ENCODE peak calls at places on chromosomes 6 and 20, in four cellular contexts. I is breast epithelium, F is OCI-LY7, Y is heart right ventricle. Q is an unnamed sample.

GRCh38 chr6:143394351-143394750 is 56.1 kb downstream of the ADAT2 start:
- DNase-seq in I (no peak), F (no peak), Y (no peak), Q (no peak)

GRCh38 chr6:146345582-146345981 is 198.1 kb upstream of the RAB32 start:
- DNase-seq in I (no peak), F (no peak), Y (no peak), Q (no peak)

GRCh38 chr6:139587469-139587868 is 213.0 kb upstream of the CITED2 start:
- DNase-seq in I (no peak), F (no peak), Y (no peak), Q (no peak)

GRCh38 chr6:84033523-84034451 is at the start of gene MRAP2:
- DNase-seq in I (no peak), F (no peak), Y (no peak), Q (no peak)

GRCh38 chr20:3133156-3133555 is 26.5 kb downstream of the FASTKD5 start:
- DNase-seq in I (no peak), F (no peak), Y (no peak), Q (no peak)

GRCh38 chr6:7431594-7432390 is 42.2 kb downstream of the RIOK1 start:
- DNase-seq in I (no peak), F (no peak), Y (no peak), Q (no peak)

GRCh38 chr6:29627762-29628418 is 5.1 kb downstream of the GABBR1 start:
- DNase-seq in I (no peak), F (peak; percentile 55), Y (peak; percentile 80), Q (no peak)

GRCh38 chr20:32518593-32519366 is 66.4 kb downstream of the NOL4L start:
- DNase-seq in I (no peak), F (no peak), Y (no peak), Q (no peak)

GRCh38 chr20:1005452-1006027 is 3.4 kb upstream of the RSPO4 start:
- DNase-seq in I (no peak), F (peak; percentile 60), Y (no peak), Q (peak; percentile 60)

GRCh38 chr6:119584088-119584487 is 234.5 kb upstream of the MAN1A1 start:
- DNase-seq in I (no peak), F (no peak), Y (no peak), Q (no peak)

GRCh38 chr20:10573273-10573950 is 100.4 kb downstream of the JAG1 start:
- DNase-seq in I (no peak), F (no peak), Y (no peak), Q (no peak)

GRCh38 chr6:963456-963855 is 270.5 kb upstream of the EXOC2 start:
- DNase-seq in I (no peak), F (no peak), Y (no peak), Q (no peak)

GRCh38 chr6:968791-969190 is 275.9 kb upstream of the EXOC2 start:
- DNase-seq in I (no peak), F (no peak), Y (no peak), Q (no peak)

GRCh38 chr6:971981-972640 is 279.2 kb upstream of the EXOC2 start:
- DNase-seq in I (no peak), F (no peak), Y (no peak), Q (no peak)

DNA sequence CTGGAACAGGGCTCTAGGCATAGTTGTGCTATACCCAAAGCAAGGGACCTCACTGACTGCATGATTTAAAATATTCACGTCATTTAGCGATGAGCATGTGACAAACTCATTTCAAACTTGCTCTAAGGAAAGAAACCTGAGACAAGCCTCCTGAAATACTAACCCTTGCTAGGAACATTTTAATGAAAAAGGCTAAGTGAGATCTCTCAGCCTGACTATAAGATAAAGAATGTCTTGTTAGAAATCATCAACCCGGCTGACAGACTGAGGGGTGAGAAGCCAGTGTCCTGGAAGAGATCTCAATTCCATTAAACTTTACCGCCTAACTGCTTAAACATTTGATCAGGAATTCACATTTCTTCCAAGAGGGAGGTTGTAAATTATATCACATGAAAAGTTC is 274.7 kb upstream of the EXOC2 start:
- DNase-seq in I (no peak), F (no peak), Y (no peak), Q (no peak)
- H3K4me3 ChIP-seq in I (no peak overlapping the region), F (no peak overlapping the region), Y (no peak overlapping the region), Q (no peak overlapping the region)

GRCh38 chr6:63272397-63272796 is 47.4 kb downstream of the LGSN start:
- DNase-seq in I (no peak), F (peak; percentile 33), Y (no peak), Q (peak; percentile 50)
- TF ChIP-seq CTCF in I (peak; percentile 21), F (peak; percentile 75), Y (no peak), Q (peak; percentile 24)

DNA sequence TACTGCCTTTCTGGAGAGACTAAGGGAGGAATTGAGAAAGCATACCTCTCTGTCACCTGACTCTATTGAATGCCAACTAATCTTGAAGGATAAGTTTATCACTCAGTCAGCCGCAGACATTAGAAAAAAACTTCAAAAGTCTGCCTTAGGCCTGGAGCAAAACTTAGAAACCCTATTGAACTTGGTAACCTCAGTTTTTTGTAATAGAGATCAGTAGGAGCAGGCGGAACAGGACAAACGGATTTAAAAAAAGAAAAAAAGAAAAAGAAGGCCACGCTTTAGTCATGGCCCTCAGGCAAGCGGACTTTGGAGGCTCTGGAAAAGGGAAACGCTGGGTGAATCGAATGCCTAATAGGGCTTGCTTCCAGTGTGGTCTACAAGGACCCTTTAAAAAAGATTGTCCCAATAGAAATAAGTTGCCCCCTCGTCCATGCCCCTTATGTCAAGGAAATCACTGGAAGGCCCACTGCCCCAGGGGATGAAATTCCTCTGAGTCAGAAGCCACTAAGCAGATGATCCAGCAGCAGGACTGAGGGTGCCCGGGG is 43.1 kb upstream of the RNF182 start:
- DNase-seq in I (no peak), F (no peak), Y (no peak), Q (no peak)
- H3K4me3 ChIP-seq in I (no peak overlapping the region), F (no peak overlapping the region), Y (no peak overlapping the region), Q (no peak overlapping the region)

DNA sequence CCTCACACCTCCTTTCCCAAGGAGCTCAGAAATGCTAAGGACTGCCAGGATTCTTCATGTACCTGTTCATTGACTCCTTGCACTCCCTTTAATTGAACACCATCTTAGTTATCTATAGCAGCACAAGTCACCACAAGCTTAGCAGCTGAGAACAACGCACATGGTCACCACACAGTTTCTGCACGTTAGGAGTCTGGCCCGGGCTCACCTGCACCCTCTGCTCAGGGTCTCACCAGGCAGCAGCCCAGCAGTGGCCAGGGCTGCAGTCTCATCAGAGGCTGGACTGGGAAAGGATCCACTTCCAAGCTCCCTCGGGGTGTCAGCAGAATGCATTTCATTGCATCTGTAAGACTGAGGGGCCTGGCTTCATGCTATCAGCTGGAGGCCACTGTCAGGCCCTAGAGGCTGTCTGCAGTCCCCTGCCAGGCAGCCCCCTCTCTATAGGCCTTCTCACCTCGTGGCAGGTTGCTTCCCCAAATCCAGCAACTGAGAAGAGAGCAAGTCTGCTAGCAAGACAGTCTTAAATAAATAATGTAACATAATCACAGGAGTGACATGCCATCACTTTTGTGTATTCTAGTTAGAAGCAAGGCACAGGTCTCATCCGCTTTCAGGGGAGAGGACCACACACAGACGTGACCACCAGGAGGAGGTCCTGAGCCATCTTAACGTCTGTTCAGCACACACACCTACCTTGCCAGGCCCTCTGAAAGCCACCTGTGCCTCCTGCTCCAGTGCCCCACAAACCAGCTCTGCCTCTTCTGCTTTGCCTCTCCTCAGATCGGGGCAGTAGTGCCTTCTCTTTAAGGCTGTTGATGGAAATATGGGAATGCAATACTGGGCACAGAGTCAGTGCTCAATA is 165.2 kb upstream of the CST7 start:
- DNase-seq in I (no peak), F (peak; percentile 35), Y (no peak), Q (peak; percentile 73)
- TF ChIP-seq CTCF in I (no peak), F (peak; percentile 38), Y (no peak), Q (peak; percentile 52)

DNA sequence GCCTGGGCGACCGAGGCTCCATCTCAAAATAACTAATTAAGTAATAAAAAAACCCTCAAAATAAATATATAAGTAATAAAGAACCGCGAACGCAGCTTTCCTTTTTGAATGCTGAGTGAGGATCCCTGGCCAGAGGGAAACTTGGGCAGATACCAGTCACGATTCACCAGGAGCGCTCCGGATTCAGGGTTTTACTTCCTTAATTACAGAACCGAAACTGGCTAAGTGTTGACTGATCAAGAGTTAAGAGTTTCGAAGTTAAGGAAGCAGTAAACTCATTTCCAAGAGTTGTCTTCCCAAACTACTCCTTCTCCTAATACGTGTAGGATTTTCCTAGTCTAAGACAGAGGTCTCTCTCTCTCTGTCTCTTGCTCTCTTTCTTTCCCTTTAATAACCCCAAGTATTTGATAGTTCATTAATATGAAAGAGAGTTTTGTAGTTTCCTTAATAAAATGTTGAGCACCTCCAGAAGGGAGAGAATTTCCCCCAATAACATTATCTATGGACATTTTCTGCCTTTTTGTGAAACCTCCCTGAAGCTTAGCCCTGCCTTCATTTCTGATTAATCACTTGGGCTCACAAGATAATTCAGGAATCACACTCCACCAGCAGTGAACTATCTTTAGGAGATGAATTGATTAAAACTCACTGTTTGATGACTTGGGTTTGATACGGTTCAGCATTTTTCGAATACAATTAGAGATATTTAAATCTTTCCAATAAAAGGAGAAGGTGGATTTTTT is 61.5 kb upstream of the ZNF217 start:
- DNase-seq in I (peak; percentile 60), F (peak; percentile 50), Y (no peak), Q (peak; percentile 62)
- H3K4me3 ChIP-seq in I (peak overlapping the region; percentile 13), F (peak overlapping the region; percentile 42), Y (peak overlapping the region; percentile 14), Q (peak overlapping the region; percentile 40)

GRCh38 chr20:13995841-13996240 is 525 bp downstream of the MACROD2 start:
- DNase-seq in I (no peak), F (no peak), Y (peak; percentile 3), Q (no peak)

GRCh38 chr20:13990465-13990864 is at the start of gene SEL1L2:
- DNase-seq in I (no peak), F (no peak), Y (no peak), Q (no peak)

GRCh38 chr20:13996265-13996664 is 949 bp downstream of the MACROD2 start:
- DNase-seq in I (no peak), F (no peak), Y (no peak), Q (no peak)

GRCh38 chr20:13991311-13991710 is 897 bp upstream of the SEL1L2 start:
- DNase-seq in I (no peak), F (no peak), Y (no peak), Q (no peak)

DNA sequence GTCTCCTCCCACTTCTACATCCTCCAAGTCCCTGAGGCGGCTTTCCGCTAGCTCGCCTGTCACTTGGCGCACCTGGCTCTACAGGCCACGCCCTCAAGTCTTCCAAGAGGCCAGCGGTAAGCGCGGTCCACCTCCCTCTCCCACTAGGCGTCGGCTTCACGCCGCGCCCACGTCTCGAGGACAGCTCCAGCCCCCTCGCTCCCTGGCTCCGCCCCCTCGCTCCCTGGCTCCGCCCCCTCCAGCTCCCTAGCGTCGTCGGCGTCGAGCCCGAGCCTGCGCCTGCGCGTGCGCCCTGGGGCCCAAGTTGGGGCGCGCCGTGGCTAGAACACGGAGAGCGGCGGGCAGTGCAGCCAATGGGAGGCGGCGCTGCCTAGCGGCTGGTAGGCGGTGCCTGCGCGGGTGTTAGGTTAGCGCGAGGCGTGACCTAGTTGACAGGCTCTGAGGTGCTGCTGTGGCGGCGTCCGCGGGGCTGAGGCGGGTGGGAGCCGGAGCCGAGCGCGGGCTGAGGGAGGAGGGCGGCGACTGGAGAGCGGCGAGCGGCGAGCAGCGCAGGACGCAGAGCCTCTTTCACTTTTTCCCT is at the start of gene MACROD2:
- DNase-seq in I (peak; percentile 94), F (no peak), Y (peak; percentile 76), Q (peak; percentile 1)
- TF ChIP-seq CTCF in I (peak; percentile 10), F (no peak), Y (no peak), Q (no peak)